ENCODE peak calls at places on chromosomes 4 and X, in five cellular contexts. Q is GM12878, J is K562, Y is HepG2, A is H1. U is an unnamed sample.

GRCh38 chrX:13180807-13181206 is 136.4 kb upstream of the FAM9C start:
- DNase-seq in Y (no peak), Q (no peak), A (no peak), J (no peak), U (no peak)

GRCh38 chr4:46975841-46976551 is 17.4 kb downstream of the GABRA4 start:
- DNase-seq in Y (no peak), J (no peak), Q (peak; percentile 23), A (no peak), U (no peak)

GRCh38 chr4:76689079-76689817 is 208.7 kb downstream of the SOWAHB start:
- DNase-seq in Y (no peak), A (peak; percentile 78), Q (no peak), J (no peak), U (peak; percentile 18)

GRCh38 chr4:138259801-138260200 is 17.7 kb upstream of the SLC7A11 start:
- DNase-seq in J (no peak), Y (no peak), Q (no peak), A (no peak), U (peak; percentile 21)

GRCh38 chrX:17549005-17549685 is 174.1 kb downstream of the NHS start:
- DNase-seq in A (no peak), Y (no peak), Q (no peak), J (no peak), U (no peak)

GRCh38 chr4:103074598-103075434 is 1.7 kb downstream of the SLC9B2 start:
- DNase-seq in J (no peak), Q (peak; percentile 44), A (no peak), Y (no peak), U (no peak)

GRCh38 chr4:3516836-3517730 is 15.1 kb downstream of the LRPAP1 start:
- DNase-seq in Y (no peak), A (no peak), Q (no peak), J (no peak), U (no peak)

GRCh38 chrX:45716747-45717146 is 516.1 kb upstream of the DIPK2B start:
- DNase-seq in J (no peak), Y (no peak), Q (no peak), A (no peak), U (no peak)

GRCh38 chr4:184599492-184600135 is 49.6 kb downstream of the CASP3 start:
- DNase-seq in A (no peak), J (no peak), Q (no peak), Y (no peak), U (no peak)

GRCh38 chr4:99723555-99724450 is 66.2 kb upstream of the C4orf54 start:
- DNase-seq in Q (no peak), Y (peak; percentile 58), J (peak; percentile 26), A (no peak), U (peak; percentile 10)

GRCh38 chr4:107835409-107835808 is 10.7 kb downstream of the SGMS2 start:
- DNase-seq in Q (no peak), J (no peak), Y (no peak), A (no peak), U (no peak)

GRCh38 chr4:10371869-10372471 is 85.3 kb downstream of the ZNF518B start:
- DNase-seq in J (peak; percentile 63), Q (no peak), Y (no peak), A (peak; percentile 47), U (no peak)

GRCh38 chr4:105140684-105141490 is 5.8 kb upstream of the TET2 start:
- DNase-seq in J (peak; percentile 12), Q (no peak), A (no peak), Y (peak; percentile 54), U (no peak)

GRCh38 chrX:133527825-133528224 is 112.5 kb upstream of the GPC4 start:
- DNase-seq in J (no peak), Y (no peak), Q (no peak), A (no peak), U (no peak)

GRCh38 chr4:110164251-110164650 is 34.2 kb downstream of the ELOVL6 start:
- DNase-seq in Y (no peak), J (no peak), A (no peak), Q (no peak), U (no peak)

GRCh38 chr4:136864580-136865185 is 667.6 kb downstream of the PCDH18 start:
- DNase-seq in Y (peak; percentile 32), Q (peak; percentile 24), A (no peak), J (peak; percentile 22), U (peak; percentile 69)

GRCh38 chr4:155930330-155930729 is 23.3 kb downstream of the CTSO start:
- DNase-seq in A (no peak), J (no peak), Y (no peak), Q (no peak), U (no peak)

GRCh38 chr4:89640620-89641366 is 196.2 kb downstream of the SNCA start:
- DNase-seq in A (peak; percentile 80), Q (no peak), J (no peak), Y (peak; percentile 80), U (peak; percentile 68)
- TF ChIP-seq JUND in A (peak; percentile 9), Q (no peak), J (no peak), Y (no peak), U (no peak)

GRCh38 chr4:18022572-18023039 is 1.1 kb upstream of the LCORL start:
- DNase-seq in Y (no peak), Q (no peak), J (no peak), A (no peak), U (no peak)
- TF ChIP-seq EZH2 in Y (no peak), Q (no peak), J (no peak), A (no peak), U (no peak)

GRCh38 chr4:751676-752075 is 46.0 kb downstream of the PCGF3 start:
- DNase-seq in J (no peak), Y (no peak), A (no peak), Q (no peak), U (no peak)
- TF ChIP-seq ZNF274 in J (no peak), Y (no peak), A (no peak), Q (no peak), U (no peak)

DNA sequence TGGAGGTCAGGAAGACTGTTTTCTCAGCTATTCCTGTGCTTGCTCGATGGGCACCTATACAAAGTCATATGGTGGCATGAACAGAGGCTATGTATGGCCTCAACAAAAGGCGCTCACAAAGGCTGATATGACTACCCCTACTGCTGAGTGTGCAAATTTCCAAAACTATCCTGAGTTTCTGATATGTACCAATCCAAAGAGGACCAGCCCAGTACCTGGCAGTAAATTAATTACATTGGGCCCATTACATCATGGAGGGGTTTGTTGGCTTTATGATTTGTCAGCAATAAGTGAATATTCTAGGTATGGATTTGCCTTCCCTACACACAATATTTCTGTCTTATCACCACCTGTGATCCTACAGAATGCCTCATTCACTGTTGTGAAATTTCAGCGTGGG is 12.3 kb downstream of the MAGED1 start:
- DNase-seq in Y (no peak), Q (no peak), J (no peak), A (no peak), U (no peak)
- TF ChIP-seq JUND in Y (no peak), Q (no peak), J (no peak), A (no peak), U (no peak)

GRCh38 chrX:40278340-40279090 is 180.8 kb upstream of the BCOR start:
- DNase-seq in A (no peak), J (no peak), Q (no peak), Y (no peak), U (no peak)
- TF ChIP-seq EZH2 in A (no peak), J (no peak), Q (no peak), Y (no peak), U (no peak)

GRCh38 chrX:118603981-118604380 is 108.4 kb downstream of the DOCK11 start:
- DNase-seq in J (peak; percentile 51), Q (peak; percentile 11), Y (peak; percentile 50), A (peak; percentile 49), U (peak; percentile 46)
- TF ChIP-seq ZNF274 in J (no peak), Q (no peak), Y (no peak), A (no peak), U (no peak)